ENCODE peak calls at places on chromosomes 3 and 15, in six cellular contexts. K is activated CD4-positive, alpha-beta T cell treated with anti-CD3 and anti-CD28 coated beads, Interleukin-2, amount 50 U/mL, for 24 hours; R is A172; J is anterior cingulate cortex; L is EH; E is neural crest cell. S is an unnamed sample.

GRCh38 chr3:148329481-148330220 is 368.1 kb upstream of the AGTR1 start:
- DNase-seq in J (no peak), L (peak; percentile 35), K (no peak), R (peak; percentile 11), E (no peak), S (no peak)

GRCh38 chr3:101962055-101962454 is 112.7 kb downstream of the NFKBIZ start:
- DNase-seq in L (peak; percentile 48), K (no peak), R (no peak), E (no peak), J (no peak), S (no peak)

GRCh38 chr15:60859996-60860494 is 369.1 kb downstream of the RORA start:
- DNase-seq in L (peak; percentile 56), R (no peak), J (no peak), K (no peak), E (no peak), S (no peak)

GRCh38 chr3:25021816-25022215 is 406.2 kb upstream of the RARB start:
- DNase-seq in R (no peak), K (no peak), J (no peak), E (no peak), L (peak; percentile 66), S (no peak)

GRCh38 chr15:37765809-37766208 is 168.6 kb upstream of the TMCO5A start:
- DNase-seq in K (no peak), J (no peak), E (no peak), L (peak; percentile 26), R (no peak), S (no peak)

GRCh38 chr15:56805466-56806146 is 72.3 kb upstream of the ZNF280D start:
- DNase-seq in K (no peak), J (no peak), R (peak; percentile 82), L (peak; percentile 89), E (no peak), S (peak; percentile 28)

GRCh38 chr3:126925411-126926171 is 57.3 kb upstream of the PLXNA1 start:
- DNase-seq in L (peak; percentile 55), E (no peak), R (no peak), K (no peak), J (no peak), S (no peak)

GRCh38 chr15:73488698-73489097 is 45.7 kb downstream of the REC114 start:
- DNase-seq in K (no peak), R (no peak), J (no peak), E (no peak), L (no peak), S (no peak)

GRCh38 chr3:138767498-138768104 is 67.1 kb downstream of the PIK3CB start:
- DNase-seq in E (no peak), R (no peak), J (no peak), L (no peak), K (no peak), S (no peak)

GRCh38 chr15:65372787-65373067 is 5.1 kb downstream of the IGDCC3 start:
- DNase-seq in E (no peak), K (no peak), L (no peak), R (no peak), J (no peak), S (no peak)

GRCh38 chr3:43378066-43378935 is 92.0 kb downstream of the SNRK start:
- DNase-seq in J (no peak), E (no peak), R (peak; percentile 18), L (peak; percentile 47), K (peak; percentile 51), S (peak; percentile 46)

GRCh38 chr3:69193749-69194148 is 71.4 kb upstream of the LMOD3 start:
- DNase-seq in R (no peak), K (no peak), E (no peak), L (no peak), J (no peak), S (no peak)

GRCh38 chr3:149596136-149596770 is 61.6 kb downstream of the WWTR1 start:
- DNase-seq in K (no peak), L (peak; percentile 64), R (peak; percentile 80), E (no peak), J (no peak), S (no peak)

GRCh38 chr3:48187579-48188265 is 495 bp downstream of the CDC25A start:
- DNase-seq in L (peak; percentile 33), E (no peak), K (peak; percentile 10), J (peak; percentile 73), R (no peak), S (no peak)

GRCh38 chr15:89654311-89654761 is 931 bp downstream of the KIF7 start:
- DNase-seq in R (no peak), E (no peak), K (no peak), J (no peak), L (peak; percentile 86), S (peak; percentile 59)

GRCh38 chr3:103684956-103685355 is 1250.1 kb downstream of the ZPLD1 start:
- DNase-seq in R (no peak), J (no peak), L (no peak), E (no peak), K (no peak), S (no peak)

GRCh38 chr3:61233828-61234227 is 17.4 kb downstream of the FHIT start:
- DNase-seq in R (no peak), K (no peak), L (no peak), E (no peak), J (no peak), S (no peak)

GRCh38 chr3:115217678-115218451 is 70.8 kb upstream of the ZBTB20 start:
- DNase-seq in L (peak; percentile 74), J (no peak), R (peak; percentile 87), K (no peak), E (peak; percentile 55), S (peak; percentile 13)

GRCh38 chr3:186996356-186996755 is 66.0 kb downstream of the ST6GAL1 start:
- DNase-seq in L (no peak), E (no peak), K (no peak), R (no peak), J (no peak), S (no peak)

GRCh38 chr15:50493625-50494024 is 52.8 kb downstream of the USP50 start:
- DNase-seq in J (no peak), E (no peak), L (no peak), R (no peak), K (no peak), S (no peak)

GRCh38 chr3:78562318-78562717 is 1205.5 kb downstream of the ROBO1 start:
- DNase-seq in K (no peak), L (no peak), E (no peak), R (no peak), J (no peak), S (no peak)

GRCh38 chr15:80480909-80481308 is 76.7 kb downstream of the ARNT2 start:
- DNase-seq in K (no peak), L (peak; percentile 99), E (no peak), J (no peak), R (peak; percentile 94), S (peak; percentile 35)

GRCh38 chr3:4823986-4824947 is 155.0 kb upstream of the BHLHE40 start:
- DNase-seq in L (no peak), J (no peak), R (no peak), K (no peak), E (no peak), S (no peak)

GRCh38 chr3:155556531-155556930 is 188.3 kb downstream of the PLCH1 start:
- DNase-seq in J (no peak), E (no peak), L (no peak), K (no peak), R (no peak), S (no peak)

GRCh38 chr3:170420307-170420821 is 1.7 kb downstream of the CLDN11 start:
- DNase-seq in J (no peak), K (no peak), L (no peak), E (no peak), R (no peak), S (no peak)

GRCh38 chr3:100730524-100730923 is 21.2 kb downstream of the TFG start:
- DNase-seq in K (no peak), E (no peak), R (no peak), L (no peak), J (no peak), S (no peak)

GRCh38 chr3:32423956-32424558 is 32.4 kb downstream of the CMTM7 start:
- DNase-seq in J (no peak), R (no peak), K (no peak), L (no peak), E (no peak), S (no peak)

GRCh38 chr15:27937873-27938272 is 161.2 kb downstream of the OCA2 start:
- DNase-seq in L (no peak), E (no peak), R (no peak), K (no peak), J (no peak), S (no peak)

GRCh38 chr3:194306109-194306686 is 44.9 kb downstream of the CPN2 start:
- DNase-seq in K (no peak), J (no peak), E (no peak), L (no peak), R (peak; percentile 49), S (no peak)

S was measured in H54.